ENCODE peak calls at places on chromosomes 12 and 14, in six cellular contexts. One of them, this sample, is unnamed.

GRCh38 chr12:15978431-15978950 is 67.4 kb downstream of the DERA start:
- DNase-seq in IMR-90: peak; percentile 60
- DNase-seq in astrocyte of the spinal cord: peak; percentile 61
- DNase-seq in AG10803: peak; percentile 57
- DNase-seq in K562: no peak
- DNase-seq in activated B cell treated with CpG ODN at 0.5 μM for 24 hours: no peak
- DNase-seq in this sample: no peak

GRCh38 chr14:56002316-56002715 is 115.9 kb upstream of the PELI2 start:
- DNase-seq in AG10803: peak; percentile 63
- DNase-seq in K562: no peak
- DNase-seq in astrocyte of the spinal cord: peak; percentile 65
- DNase-seq in activated B cell treated with CpG ODN at 0.5 μM for 24 hours: no peak
- DNase-seq in IMR-90: peak; percentile 23
- DNase-seq in this sample: no peak

GRCh38 chr12:130167537-130167936 is 5.3 kb downstream of the FZD10 start:
- DNase-seq in K562: no peak
- DNase-seq in astrocyte of the spinal cord: no peak
- DNase-seq in activated B cell treated with CpG ODN at 0.5 μM for 24 hours: no peak
- DNase-seq in AG10803: no peak
- DNase-seq in IMR-90: no peak
- DNase-seq in this sample: no peak

GRCh38 chr14:100810861-100811461 is 15.0 kb upstream of the MEG3 start:
- DNase-seq in IMR-90: no peak
- DNase-seq in astrocyte of the spinal cord: peak; percentile 79
- DNase-seq in AG10803: peak; percentile 15
- DNase-seq in K562: no peak
- DNase-seq in activated B cell treated with CpG ODN at 0.5 μM for 24 hours: no peak
- DNase-seq in this sample: no peak

GRCh38 chr12:52121848-52122838 is 42.6 kb downstream of the SMIM41 start:
- DNase-seq in activated B cell treated with CpG ODN at 0.5 μM for 24 hours: peak; percentile 56
- DNase-seq in IMR-90: peak; percentile 58
- DNase-seq in astrocyte of the spinal cord: peak; percentile 42
- DNase-seq in AG10803: peak; percentile 40
- DNase-seq in K562: peak; percentile 72
- DNase-seq in this sample: peak; percentile 78

GRCh38 chr14:34711169-34711568 is 3.2 kb downstream of the CFL2 start:
- DNase-seq in K562: no peak
- DNase-seq in astrocyte of the spinal cord: peak; percentile 86
- DNase-seq in AG10803: peak; percentile 94
- DNase-seq in activated B cell treated with CpG ODN at 0.5 μM for 24 hours: no peak
- DNase-seq in IMR-90: peak; percentile 94
- DNase-seq in this sample: no peak

GRCh38 chr12:6831450-6831995 is 3.3 kb downstream of the P3H3 start:
- DNase-seq in AG10803: no peak
- DNase-seq in activated B cell treated with CpG ODN at 0.5 μM for 24 hours: no peak
- DNase-seq in K562: no peak
- DNase-seq in IMR-90: no peak
- DNase-seq in astrocyte of the spinal cord: no peak
- DNase-seq in this sample: no peak

GRCh38 chr14:99644723-99645544 is at the start of gene HHIPL1:
- DNase-seq in activated B cell treated with CpG ODN at 0.5 μM for 24 hours: no peak
- DNase-seq in K562: no peak
- DNase-seq in IMR-90: peak; percentile 17
- DNase-seq in astrocyte of the spinal cord: no peak
- DNase-seq in AG10803: peak; percentile 49
- DNase-seq in this sample: no peak

GRCh38 chr14:44490966-44491365 is 16.1 kb downstream of the FSCB start:
- DNase-seq in activated B cell treated with CpG ODN at 0.5 μM for 24 hours: no peak
- DNase-seq in astrocyte of the spinal cord: no peak
- DNase-seq in AG10803: no peak
- DNase-seq in IMR-90: no peak
- DNase-seq in K562: no peak
- DNase-seq in this sample: no peak

GRCh38 chr14:101128478-101129450 is 225.2 kb upstream of the RTL1 start:
- DNase-seq in IMR-90: no peak
- DNase-seq in AG10803: no peak
- DNase-seq in astrocyte of the spinal cord: no peak
- DNase-seq in K562: no peak
- DNase-seq in activated B cell treated with CpG ODN at 0.5 μM for 24 hours: no peak
- DNase-seq in this sample: no peak

GRCh38 chr14:70855486-70855885 is 46.2 kb upstream of the MAP3K9 start:
- DNase-seq in K562: no peak
- DNase-seq in astrocyte of the spinal cord: no peak
- DNase-seq in AG10803: no peak
- DNase-seq in IMR-90: no peak
- DNase-seq in activated B cell treated with CpG ODN at 0.5 μM for 24 hours: no peak
- DNase-seq in this sample: no peak

GRCh38 chr14:70857499-70857895 is 48.2 kb upstream of the MAP3K9 start:
- DNase-seq in IMR-90: peak; percentile 16
- DNase-seq in K562: no peak
- DNase-seq in AG10803: no peak
- DNase-seq in astrocyte of the spinal cord: peak; percentile 41
- DNase-seq in activated B cell treated with CpG ODN at 0.5 μM for 24 hours: no peak
- DNase-seq in this sample: no peak

GRCh38 chr14:70856851-70857498 is 47.7 kb upstream of the MAP3K9 start:
- DNase-seq in IMR-90: peak; percentile 96
- DNase-seq in AG10803: peak; percentile 95
- DNase-seq in activated B cell treated with CpG ODN at 0.5 μM for 24 hours: no peak
- DNase-seq in K562: no peak
- DNase-seq in astrocyte of the spinal cord: peak; percentile 93
- DNase-seq in this sample: peak; percentile 39

DNA sequence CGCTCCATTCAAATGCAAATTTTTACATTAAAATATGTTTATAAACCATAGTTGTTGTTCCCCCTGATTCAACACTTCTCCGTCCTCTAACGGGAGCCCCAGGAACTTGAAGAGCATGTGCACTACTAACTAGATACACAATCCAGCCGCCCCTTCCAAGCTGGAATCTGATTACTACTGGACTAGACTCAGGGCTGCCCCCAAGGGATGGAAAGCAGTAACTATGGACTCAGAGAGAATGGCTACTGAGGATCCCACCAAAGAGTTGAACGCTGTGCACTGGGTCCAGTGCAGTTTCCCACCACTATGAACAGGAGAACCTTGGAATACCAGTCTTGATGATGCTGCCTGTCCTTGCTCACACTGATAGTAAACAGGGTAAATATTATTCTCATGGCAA is 48.6 kb upstream of the PCNX1 start:
- DNase-seq in astrocyte of the spinal cord: no peak
- DNase-seq in AG10803: no peak
- DNase-seq in activated B cell treated with CpG ODN at 0.5 μM for 24 hours: no peak
- DNase-seq in IMR-90: no peak
- DNase-seq in K562: no peak
- DNase-seq in this sample: no peak
- TF ChIP-seq CTCF in astrocyte of the spinal cord: no peak
- TF ChIP-seq CTCF in AG10803: no peak
- TF ChIP-seq CTCF in activated B cell treated with CpG ODN at 0.5 μM for 24 hours: no peak
- TF ChIP-seq CTCF in IMR-90: peak; percentile 1
- TF ChIP-seq CTCF in K562: peak; percentile 30
- TF ChIP-seq CTCF in this sample: no peak

DNA sequence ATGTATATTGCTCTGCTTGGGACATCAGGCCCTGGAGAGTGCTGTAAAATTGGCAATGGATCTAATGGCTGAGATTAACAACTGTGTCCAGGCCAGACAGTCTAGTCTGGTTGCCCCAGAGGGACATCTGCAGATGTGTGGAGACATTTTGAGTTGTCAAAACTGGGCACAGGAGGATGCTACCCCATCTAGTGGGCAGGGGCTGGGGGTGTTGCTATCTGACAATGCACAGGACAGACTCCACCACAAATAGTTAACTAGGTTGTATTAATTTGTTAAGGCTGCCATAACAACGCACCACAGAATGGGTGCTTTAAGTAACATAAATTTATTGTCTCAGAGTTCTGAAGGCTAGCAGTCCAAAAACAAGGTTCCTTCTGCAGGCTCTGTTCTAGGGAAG is 302.5 kb upstream of the AMIGO2 start:
- DNase-seq in astrocyte of the spinal cord: no peak
- DNase-seq in AG10803: no peak
- DNase-seq in IMR-90: no peak
- DNase-seq in activated B cell treated with CpG ODN at 0.5 μM for 24 hours: no peak
- DNase-seq in K562: no peak
- DNase-seq in this sample: peak; percentile 40
- TF ChIP-seq CTCF in astrocyte of the spinal cord: no peak
- TF ChIP-seq CTCF in AG10803: no peak
- TF ChIP-seq CTCF in IMR-90: no peak
- TF ChIP-seq CTCF in activated B cell treated with CpG ODN at 0.5 μM for 24 hours: no peak
- TF ChIP-seq CTCF in K562: no peak
- TF ChIP-seq CTCF in this sample: no peak

GRCh38 chr14:31270196-31270772 is 62.7 kb upstream of the HECTD1 start:
- DNase-seq in astrocyte of the spinal cord: no peak
- DNase-seq in AG10803: no peak
- DNase-seq in activated B cell treated with CpG ODN at 0.5 μM for 24 hours: no peak
- DNase-seq in IMR-90: no peak
- DNase-seq in K562: no peak
- DNase-seq in this sample: peak; percentile 44
- TF ChIP-seq CTCF in astrocyte of the spinal cord: no peak
- TF ChIP-seq CTCF in AG10803: peak; percentile 34
- TF ChIP-seq CTCF in activated B cell treated with CpG ODN at 0.5 μM for 24 hours: no peak
- TF ChIP-seq CTCF in IMR-90: peak; percentile 15
- TF ChIP-seq CTCF in K562: peak; percentile 37
- TF ChIP-seq CTCF in this sample: peak; percentile 39

GRCh38 chr12:86543716-86544115 is 287.5 kb upstream of the MGAT4C start:
- DNase-seq in activated B cell treated with CpG ODN at 0.5 μM for 24 hours: no peak
- DNase-seq in astrocyte of the spinal cord: no peak
- DNase-seq in K562: no peak
- DNase-seq in IMR-90: no peak
- DNase-seq in AG10803: no peak
- DNase-seq in this sample: no peak
- TF ChIP-seq CTCF in activated B cell treated with CpG ODN at 0.5 μM for 24 hours: no peak
- TF ChIP-seq CTCF in astrocyte of the spinal cord: no peak
- TF ChIP-seq CTCF in K562: no peak
- TF ChIP-seq CTCF in IMR-90: no peak
- TF ChIP-seq CTCF in AG10803: no peak
- TF ChIP-seq CTCF in this sample: no peak

GRCh38 chr12:57815177-57816000 is 3.1 kb downstream of the AVIL start:
- DNase-seq in astrocyte of the spinal cord: no peak
- DNase-seq in K562: no peak
- DNase-seq in AG10803: no peak
- DNase-seq in IMR-90: no peak
- DNase-seq in activated B cell treated with CpG ODN at 0.5 μM for 24 hours: no peak
- DNase-seq in this sample: no peak
- TF ChIP-seq CTCF in astrocyte of the spinal cord: peak; percentile 26
- TF ChIP-seq CTCF in K562: peak; percentile 61
- TF ChIP-seq CTCF in AG10803: peak; percentile 6
- TF ChIP-seq CTCF in IMR-90: peak; percentile 27
- TF ChIP-seq CTCF in activated B cell treated with CpG ODN at 0.5 μM for 24 hours: no peak
- TF ChIP-seq CTCF in this sample: no peak